ENCODE peak calls at places on chromosomes 13 and 19, in five cellular contexts. One of them, this sample, is unnamed. For H3K36me3, the result is how much of the 10 kb centered on the place peaks cover.

GRCh38 chr13:19680751-19681150 is 47.3 kb downstream of the MPHOSPH8 start:
- DNase-seq in pancreas: no peak
- DNase-seq in lower lobe of right lung: no peak
- DNase-seq in heart right ventricle: no peak
- DNase-seq in breast epithelium: no peak
- DNase-seq in this sample: no peak

GRCh38 chr19:2790557-2791271 is 5.4 kb downstream of the THOP1 start:
- DNase-seq in pancreas: no peak
- DNase-seq in lower lobe of right lung: no peak
- DNase-seq in heart right ventricle: no peak
- DNase-seq in breast epithelium: no peak
- DNase-seq in this sample: no peak

GRCh38 chr19:43789029-43789428 is 8.3 kb upstream of the KCNN4 start:
- DNase-seq in pancreas: no peak
- DNase-seq in lower lobe of right lung: no peak
- DNase-seq in heart right ventricle: no peak
- DNase-seq in breast epithelium: no peak
- DNase-seq in this sample: no peak

GRCh38 chr13:78830508-78830907 is 171.6 kb upstream of the OBI1 start:
- DNase-seq in pancreas: no peak
- DNase-seq in lower lobe of right lung: no peak
- DNase-seq in heart right ventricle: no peak
- DNase-seq in breast epithelium: no peak
- DNase-seq in this sample: no peak

GRCh38 chr19:48756686-48757085 is 1.4 kb downstream of the FGF21 start:
- DNase-seq in pancreas: no peak
- DNase-seq in lower lobe of right lung: no peak
- DNase-seq in heart right ventricle: no peak
- DNase-seq in breast epithelium: no peak
- DNase-seq in this sample: no peak

GRCh38 chr19:39265321-39265916 is 2.8 kb upstream of the IFNL2 start:
- DNase-seq in pancreas: no peak
- DNase-seq in lower lobe of right lung: no peak
- DNase-seq in heart right ventricle: no peak
- DNase-seq in breast epithelium: no peak
- DNase-seq in this sample: no peak

GRCh38 chr19:56625708-56626107 is 17.3 kb upstream of the SMIM17 start:
- DNase-seq in pancreas: no peak
- DNase-seq in lower lobe of right lung: no peak
- DNase-seq in heart right ventricle: no peak
- DNase-seq in breast epithelium: no peak
- DNase-seq in this sample: no peak

GRCh38 chr13:32415019-32415418 is 12.9 kb downstream of the N4BP2L1 start:
- DNase-seq in pancreas: no peak
- DNase-seq in lower lobe of right lung: no peak
- DNase-seq in heart right ventricle: no peak
- DNase-seq in breast epithelium: no peak
- DNase-seq in this sample: no peak

GRCh38 chr19:18879579-18880373 is 16.2 kb downstream of the CERS1 start:
- DNase-seq in pancreas: no peak
- DNase-seq in lower lobe of right lung: peak
- DNase-seq in heart right ventricle: no peak
- DNase-seq in breast epithelium: no peak
- DNase-seq in this sample: no peak

GRCh38 chr19:15025237-15025636 is 24.0 kb upstream of the CASP14 start:
- DNase-seq in pancreas: peak
- DNase-seq in lower lobe of right lung: no peak
- DNase-seq in heart right ventricle: no peak
- DNase-seq in breast epithelium: peak
- DNase-seq in this sample: no peak

GRCh38 chr19:15177269-15178116 is 23.3 kb downstream of the NOTCH3 start:
- DNase-seq in pancreas: peak
- DNase-seq in lower lobe of right lung: peak
- DNase-seq in heart right ventricle: peak
- DNase-seq in breast epithelium: peak
- DNase-seq in this sample: peak

GRCh38 chr13:19362946-19363510 is 181.4 kb upstream of the TUBA3C start:
- DNase-seq in pancreas: no peak
- DNase-seq in lower lobe of right lung: no peak
- DNase-seq in heart right ventricle: no peak
- DNase-seq in breast epithelium: no peak
- DNase-seq in this sample: no peak

GRCh38 chr13:50238922-50239321 is 223.7 kb downstream of the KCNRG start:
- DNase-seq in pancreas: no peak
- DNase-seq in lower lobe of right lung: no peak
- DNase-seq in heart right ventricle: no peak
- DNase-seq in breast epithelium: no peak
- DNase-seq in this sample: no peak

GRCh38 chr19:36973021-36973843 is 57.1 kb downstream of the ZNF568 start:
- DNase-seq in pancreas: peak
- DNase-seq in lower lobe of right lung: peak
- DNase-seq in heart right ventricle: peak
- DNase-seq in breast epithelium: peak
- DNase-seq in this sample: peak

GRCh38 chr13:59208405-59209195 is 955.1 kb downstream of the DIAPH3 start:
- DNase-seq in pancreas: no peak
- DNase-seq in lower lobe of right lung: no peak
- DNase-seq in heart right ventricle: no peak
- DNase-seq in breast epithelium: no peak
- DNase-seq in this sample: no peak

GRCh38 chr19:21084343-21084742 is 2.3 kb downstream of the ZNF714 start:
- DNase-seq in pancreas: no peak
- DNase-seq in lower lobe of right lung: no peak
- DNase-seq in heart right ventricle: no peak
- DNase-seq in breast epithelium: no peak
- DNase-seq in this sample: no peak

GRCh38 chr13:107907065-107907464 is 308.3 kb downstream of the LIG4 start:
- DNase-seq in pancreas: no peak
- DNase-seq in lower lobe of right lung: no peak
- DNase-seq in heart right ventricle: no peak
- DNase-seq in breast epithelium: no peak
- DNase-seq in this sample: no peak

GRCh38 chr13:82636119-82636518 is 1246.2 kb downstream of the SLITRK1 start:
- DNase-seq in pancreas: no peak
- DNase-seq in lower lobe of right lung: no peak
- DNase-seq in heart right ventricle: no peak
- DNase-seq in breast epithelium: no peak
- DNase-seq in this sample: no peak

DNA sequence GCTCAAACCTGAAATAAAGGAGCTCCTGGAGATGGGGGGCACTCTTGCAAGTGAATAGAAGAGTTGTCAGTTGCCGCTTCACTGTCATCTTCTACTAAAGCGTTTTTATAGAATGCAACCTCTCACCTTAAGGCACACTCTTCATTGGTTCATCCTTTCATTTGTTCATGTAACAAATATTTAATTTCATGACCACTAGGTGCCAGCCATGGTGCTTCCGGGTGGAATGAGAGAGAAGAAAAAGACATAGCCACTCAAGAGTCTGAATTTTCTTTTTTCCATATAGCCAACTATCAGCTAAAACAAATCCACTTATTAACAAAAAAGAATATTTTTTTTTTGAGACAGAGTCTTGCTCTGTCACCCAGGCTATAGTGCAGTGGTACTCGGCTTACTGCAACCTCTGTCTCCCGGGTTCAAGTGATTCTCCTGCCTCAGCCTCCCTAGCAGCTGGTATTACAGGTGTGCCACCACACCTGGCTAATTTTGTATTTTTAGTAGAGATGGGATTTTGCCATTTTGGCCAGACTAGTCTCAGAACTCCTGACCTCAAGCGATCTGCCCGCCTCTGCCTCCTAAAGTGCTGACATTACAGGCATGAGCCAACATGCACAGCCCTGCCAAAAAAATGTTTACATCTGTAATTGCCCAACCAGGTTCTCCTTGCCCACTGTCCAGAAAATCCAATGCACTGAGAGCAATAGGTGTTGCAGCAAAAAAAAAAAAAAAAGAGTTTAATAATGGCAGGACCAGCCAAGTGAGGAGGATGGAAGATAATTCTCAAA is 22.1 kb upstream of the SACS start:
- DNase-seq in pancreas: no peak
- DNase-seq in lower lobe of right lung: no peak
- DNase-seq in heart right ventricle: no peak
- DNase-seq in breast epithelium: no peak
- DNase-seq in this sample: no peak
- TF ChIP-seq CTCF in pancreas: no peak
- TF ChIP-seq CTCF in lower lobe of right lung: no peak
- TF ChIP-seq CTCF in heart right ventricle: no peak
- TF ChIP-seq CTCF in breast epithelium: no peak
- TF ChIP-seq CTCF in this sample: no peak

GRCh38 chr19:40674291-40674690 is 16.2 kb downstream of the NUMBL start:
- DNase-seq in pancreas: no peak
- DNase-seq in lower lobe of right lung: no peak
- DNase-seq in heart right ventricle: no peak
- DNase-seq in breast epithelium: no peak
- DNase-seq in this sample: no peak
- H3K27ac ChIP-seq in pancreas: no peak
- H3K27ac ChIP-seq in lower lobe of right lung: no peak
- H3K27ac ChIP-seq in heart right ventricle: no peak
- H3K27ac ChIP-seq in breast epithelium: no peak
- H3K27ac ChIP-seq in this sample: no peak

DNA sequence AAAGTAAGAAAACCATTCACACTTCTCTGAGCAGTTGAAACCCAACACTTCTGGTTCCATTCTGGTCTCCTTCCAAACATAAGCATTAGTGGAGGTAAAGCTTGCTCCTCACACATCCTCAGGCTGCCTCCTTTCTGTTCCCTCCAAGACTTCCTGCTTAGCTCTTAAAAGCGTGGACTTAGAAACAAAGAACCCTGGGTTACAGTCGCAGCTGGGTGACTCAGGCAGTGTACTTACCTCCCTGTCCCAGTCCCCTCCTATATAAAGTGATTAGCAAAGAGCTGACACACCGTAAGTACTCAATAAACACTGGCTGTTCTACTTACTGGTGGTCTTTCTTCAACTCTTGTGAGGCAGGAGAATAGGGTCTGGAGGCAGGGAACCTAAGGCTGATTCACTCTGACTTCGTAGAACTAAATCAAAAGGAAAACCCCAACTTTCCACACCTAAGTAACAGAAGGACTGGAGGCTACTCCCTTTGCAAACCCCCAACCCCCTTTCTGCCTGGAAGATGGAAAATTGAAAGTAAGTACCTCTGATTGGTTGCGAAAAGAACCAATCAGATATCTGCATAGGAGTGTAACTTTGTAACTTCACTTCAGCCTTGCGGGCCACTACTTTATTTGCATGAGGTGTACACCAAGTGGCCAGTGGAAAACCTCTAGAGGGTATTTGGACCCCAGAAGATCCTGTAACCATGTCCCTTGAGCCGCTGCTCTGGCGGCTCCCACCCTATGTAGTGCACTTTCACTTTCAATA is 165.4 kb downstream of the SUCLA2 start:
- DNase-seq in pancreas: no peak
- DNase-seq in lower lobe of right lung: no peak
- DNase-seq in heart right ventricle: no peak
- DNase-seq in breast epithelium: no peak
- DNase-seq in this sample: no peak
- H3K36me3 ChIP-seq in pancreas: under half
- H3K36me3 ChIP-seq in lower lobe of right lung: under half
- H3K36me3 ChIP-seq in heart right ventricle: under half
- H3K36me3 ChIP-seq in breast epithelium: under half
- H3K36me3 ChIP-seq in this sample: under half

GRCh38 chr13:63578796-63579195 is 2163.1 kb upstream of the PCDH20 start:
- DNase-seq in pancreas: no peak
- DNase-seq in lower lobe of right lung: no peak
- DNase-seq in heart right ventricle: no peak
- DNase-seq in breast epithelium: no peak
- DNase-seq in this sample: no peak
- TF ChIP-seq CTCF in pancreas: no peak
- TF ChIP-seq CTCF in lower lobe of right lung: no peak
- TF ChIP-seq CTCF in heart right ventricle: no peak
- TF ChIP-seq CTCF in breast epithelium: no peak
- TF ChIP-seq CTCF in this sample: no peak

GRCh38 chr19:50419022-50419579 is 363 bp downstream of the SPIB start:
- DNase-seq in pancreas: no peak
- DNase-seq in lower lobe of right lung: no peak
- DNase-seq in heart right ventricle: no peak
- DNase-seq in breast epithelium: no peak
- DNase-seq in this sample: no peak
- H3K27ac ChIP-seq in pancreas: no peak
- H3K27ac ChIP-seq in lower lobe of right lung: no peak
- H3K27ac ChIP-seq in heart right ventricle: no peak
- H3K27ac ChIP-seq in breast epithelium: no peak
- H3K27ac ChIP-seq in this sample: no peak

GRCh38 chr19:7595466-7596133 is at the start of gene CAMSAP3:
- DNase-seq in pancreas: peak
- DNase-seq in lower lobe of right lung: peak
- DNase-seq in heart right ventricle: no peak
- DNase-seq in breast epithelium: no peak
- DNase-seq in this sample: no peak

GRCh38 chr19:7590256-7590655 is 5.4 kb upstream of the CAMSAP3 start:
- DNase-seq in pancreas: no peak
- DNase-seq in lower lobe of right lung: no peak
- DNase-seq in heart right ventricle: no peak
- DNase-seq in breast epithelium: peak
- DNase-seq in this sample: no peak

GRCh38 chr19:7589822-7590221 is 5.8 kb upstream of the CAMSAP3 start:
- DNase-seq in pancreas: no peak
- DNase-seq in lower lobe of right lung: no peak
- DNase-seq in heart right ventricle: no peak
- DNase-seq in breast epithelium: no peak
- DNase-seq in this sample: no peak
- H3K36me3 ChIP-seq in pancreas: under half
- H3K36me3 ChIP-seq in lower lobe of right lung: under half
- H3K36me3 ChIP-seq in heart right ventricle: under half
- H3K36me3 ChIP-seq in breast epithelium: under half
- H3K36me3 ChIP-seq in this sample: under half

DNA sequence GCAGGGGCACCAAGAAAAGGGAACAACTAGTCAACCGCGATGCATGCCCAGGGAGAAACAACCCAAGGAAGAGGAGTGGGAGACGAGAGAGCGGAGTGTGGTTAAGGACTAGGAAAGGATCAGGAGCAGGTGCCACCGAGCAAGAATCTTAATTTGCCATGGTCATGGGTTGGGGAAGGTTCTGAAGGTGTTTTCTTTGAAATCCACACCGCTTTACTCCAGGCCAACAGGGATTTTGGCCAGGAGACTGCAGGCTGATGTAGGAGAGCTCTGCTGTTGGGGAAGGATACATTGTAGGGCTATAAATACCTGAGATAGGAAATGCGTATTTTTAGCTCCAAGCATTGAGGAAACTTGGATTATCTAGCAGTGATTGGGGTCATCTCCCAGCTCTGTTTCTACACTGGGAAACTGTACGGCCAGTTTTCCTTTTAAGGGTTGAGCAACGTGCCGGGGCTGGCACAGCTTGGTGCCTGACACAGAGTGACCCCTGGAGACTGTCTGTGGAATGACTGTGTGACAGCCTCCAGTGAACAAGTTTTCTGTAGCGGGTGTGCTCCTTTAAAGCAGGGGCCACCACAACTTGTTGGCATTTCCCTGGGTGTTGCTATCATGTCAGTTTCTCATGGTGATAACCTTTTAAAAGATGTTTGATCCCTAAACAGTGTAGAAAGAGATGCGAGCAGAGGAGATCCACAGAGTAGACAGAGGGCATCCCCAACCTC is 34.2 kb downstream of the ZNF536 start:
- DNase-seq in pancreas: no peak
- DNase-seq in lower lobe of right lung: no peak
- DNase-seq in heart right ventricle: peak
- DNase-seq in breast epithelium: no peak
- DNase-seq in this sample: no peak
- TF ChIP-seq CTCF in pancreas: peak
- TF ChIP-seq CTCF in lower lobe of right lung: no peak
- TF ChIP-seq CTCF in heart right ventricle: peak
- TF ChIP-seq CTCF in breast epithelium: no peak
- TF ChIP-seq CTCF in this sample: peak

GRCh38 chr13:87676254-87677042 is 5.3 kb downstream of the SLITRK5 start:
- DNase-seq in pancreas: no peak
- DNase-seq in lower lobe of right lung: no peak
- DNase-seq in heart right ventricle: no peak
- DNase-seq in breast epithelium: no peak
- DNase-seq in this sample: no peak
- H3K27ac ChIP-seq in pancreas: no peak
- H3K27ac ChIP-seq in lower lobe of right lung: no peak
- H3K27ac ChIP-seq in heart right ventricle: no peak
- H3K27ac ChIP-seq in breast epithelium: no peak
- H3K27ac ChIP-seq in this sample: no peak